ENCODE peak calls at places on chromosomes 5 and 9, in five cellular contexts. N is lower lobe of right lung, V is heart left ventricle, P is adrenal gland, A is endothelial cell of umbilical vein. S is an unnamed sample.

GRCh38 chr9:100099722-100100042 is 639 bp downstream of the INVS start:
- DNase-seq in A (no peak), N (peak), V (peak), P (peak), S (no peak)

GRCh38 chr5:151947924-151948323 is 23.3 kb upstream of the GLRA1 start:
- DNase-seq in N (no peak), P (no peak), A (no peak), V (no peak), S (peak)

GRCh38 chr5:141952030-141952429 is 6.0 kb downstream of the PCDH12 start:
- DNase-seq in V (no peak), P (no peak), A (no peak), N (no peak), S (no peak)

GRCh38 chr9:111740739-111741138 is 54.0 kb downstream of the SHOC1 start:
- DNase-seq in A (no peak), V (no peak), P (no peak), N (no peak), S (no peak)

GRCh38 chr5:127830157-127830556 is 127.0 kb downstream of the CCDC192 start:
- DNase-seq in A (no peak), P (no peak), N (no peak), V (no peak), S (peak)

GRCh38 chr9:81321551-81321950 is 367.8 kb downstream of the TLE1 start:
- DNase-seq in A (no peak), P (no peak), N (no peak), V (no peak), S (no peak)

GRCh38 chr5:35087971-35088370 is 40.2 kb upstream of the AGXT2 start:
- DNase-seq in A (no peak), P (peak), V (no peak), N (no peak), S (peak)

GRCh38 chr5:148750614-148751013 is 75.8 kb upstream of the ADRB2 start:
- DNase-seq in V (no peak), P (no peak), N (peak), A (no peak), S (no peak)

GRCh38 chr5:36390640-36391039 is 88.9 kb upstream of the RANBP3L start:
- DNase-seq in V (no peak), N (no peak), A (no peak), P (no peak), S (no peak)

GRCh38 chr9:91951944-91952520 is 2.0 kb upstream of the ROR2 start:
- DNase-seq in V (no peak), P (peak), A (no peak), N (no peak), S (no peak)

GRCh38 chr5:145938699-145939531 is 2.5 kb downstream of the SH3RF2 start:
- DNase-seq in V (no peak), N (no peak), P (no peak), A (no peak), S (no peak)

GRCh38 chr5:40614923-40615585 is 64.7 kb upstream of the PTGER4 start:
- DNase-seq in V (no peak), N (no peak), P (no peak), A (no peak), S (no peak)

GRCh38 chr5:83197326-83197725 is 120.0 kb downstream of the XRCC4 start:
- DNase-seq in P (no peak), N (no peak), A (no peak), V (no peak), S (no peak)

GRCh38 chr9:116377179-116377790 is 223.7 kb downstream of the PAPPA start:
- DNase-seq in A (peak), V (no peak), P (no peak), N (no peak), S (peak)

DNA sequence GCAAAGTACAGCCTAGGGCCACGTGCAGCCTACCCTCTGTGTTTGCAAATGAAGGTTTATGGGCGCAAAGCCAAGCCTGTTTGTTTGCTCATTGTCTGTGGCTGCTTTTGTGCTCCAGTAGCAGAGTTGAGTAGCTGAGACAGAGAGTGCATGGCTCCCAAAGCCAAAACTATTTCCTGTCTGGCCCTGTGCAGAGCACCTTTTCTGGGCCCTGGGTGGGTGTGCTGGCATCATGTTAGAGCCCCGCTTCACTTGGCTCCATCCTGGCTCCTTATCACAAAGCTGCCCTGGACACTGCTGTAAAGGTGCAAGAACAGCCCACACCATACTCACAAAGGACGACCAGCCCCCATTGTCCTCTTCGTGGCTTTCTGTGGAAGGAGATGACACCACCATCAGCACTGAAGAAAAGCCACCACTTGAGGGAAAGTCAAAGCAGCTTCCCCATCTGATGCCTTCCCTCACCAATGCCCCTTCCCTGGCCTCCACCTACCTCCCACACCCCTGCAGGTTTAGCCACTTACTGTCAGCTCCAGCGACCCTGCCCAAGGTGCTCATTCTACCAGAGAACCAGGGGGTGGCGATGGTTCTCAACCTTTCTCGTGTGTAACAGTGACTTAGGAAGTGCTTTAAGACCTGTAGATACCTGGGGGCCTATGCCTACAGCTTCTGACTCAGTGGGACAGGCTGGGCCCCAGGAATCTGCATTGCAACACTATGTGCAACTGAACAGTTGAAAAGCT is 23.4 kb downstream of the LCP2 start:
- DNase-seq in A (peak), N (no peak), V (peak), P (no peak), S (no peak)
- TF ChIP-seq CTCF in A (no peak), N (peak), V (no peak), P (no peak), S (peak)

DNA sequence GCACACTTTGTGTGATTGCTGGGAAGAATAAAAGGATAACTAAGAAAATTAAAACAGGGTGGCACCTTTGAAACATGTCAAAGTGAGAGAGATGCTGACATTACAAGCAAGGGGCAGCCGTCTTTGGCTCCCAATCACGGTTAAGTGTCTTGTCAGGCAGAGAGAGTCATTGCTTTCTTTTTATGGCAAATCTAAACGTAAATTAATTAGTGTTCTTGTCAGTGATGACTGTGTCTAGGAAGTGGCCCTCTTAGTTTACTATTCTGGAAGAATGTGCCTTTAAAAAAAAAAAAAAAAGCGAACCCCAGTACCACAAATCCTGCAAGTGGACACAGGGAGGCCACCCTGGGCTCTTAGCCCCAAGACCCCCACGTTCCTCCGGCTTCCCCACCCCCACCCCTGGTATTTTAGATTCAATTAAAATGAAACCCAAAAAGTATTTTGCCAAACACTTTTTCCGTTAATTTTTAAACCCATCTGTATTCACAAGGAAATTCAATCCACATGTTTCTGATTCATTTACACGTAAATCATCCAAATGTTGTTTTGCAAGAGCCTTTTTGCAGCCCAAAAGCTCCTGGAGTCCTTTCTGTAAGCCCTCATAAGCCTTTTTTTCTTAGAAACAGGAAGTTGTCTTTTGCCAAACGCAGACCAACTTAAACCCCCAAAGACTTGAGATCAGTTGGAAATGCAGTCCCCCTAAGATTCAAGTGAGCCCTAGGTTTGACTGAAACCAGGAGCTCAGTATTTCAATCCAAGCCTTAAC is 399.3 kb downstream of the EBF1 start:
- DNase-seq in P (no peak), V (no peak), N (no peak), A (no peak), S (no peak)
- H3K27ac ChIP-seq in P (no peak), V (peak), N (no peak), A (no peak), S (no peak)

GRCh38 chr5:124888050-124888506 is 141.6 kb upstream of the ZNF608 start:
- DNase-seq in A (no peak), N (no peak), P (no peak), V (no peak), S (peak)
- TF ChIP-seq CTCF in A (no peak), N (no peak), P (no peak), V (no peak), S (peak)

GRCh38 chr9:34254141-34254913 is 74.7 kb downstream of the KIF24 start:
- DNase-seq in V (peak), N (no peak), P (peak), A (no peak), S (peak)

GRCh38 chr9:34254966-34255825 is 73.9 kb downstream of the KIF24 start:
- DNase-seq in A (no peak), N (no peak), P (peak), V (peak), S (no peak)

GRCh38 chr9:34256987-34257585 is 72.0 kb downstream of the KIF24 start:
- DNase-seq in P (no peak), A (no peak), N (no peak), V (peak), S (no peak)

GRCh38 chr9:34253460-34253837 is 74.6 kb downstream of the UBAP1 start:
- DNase-seq in N (no peak), V (peak), P (peak), A (no peak), S (peak)

GRCh38 chr9:34256104-34256503 is 73.0 kb downstream of the KIF24 start:
- DNase-seq in N (no peak), P (no peak), A (no peak), V (peak), S (no peak)
- H3K27ac ChIP-seq in N (no peak), P (no peak), A (no peak), V (peak), S (no peak)

DNA sequence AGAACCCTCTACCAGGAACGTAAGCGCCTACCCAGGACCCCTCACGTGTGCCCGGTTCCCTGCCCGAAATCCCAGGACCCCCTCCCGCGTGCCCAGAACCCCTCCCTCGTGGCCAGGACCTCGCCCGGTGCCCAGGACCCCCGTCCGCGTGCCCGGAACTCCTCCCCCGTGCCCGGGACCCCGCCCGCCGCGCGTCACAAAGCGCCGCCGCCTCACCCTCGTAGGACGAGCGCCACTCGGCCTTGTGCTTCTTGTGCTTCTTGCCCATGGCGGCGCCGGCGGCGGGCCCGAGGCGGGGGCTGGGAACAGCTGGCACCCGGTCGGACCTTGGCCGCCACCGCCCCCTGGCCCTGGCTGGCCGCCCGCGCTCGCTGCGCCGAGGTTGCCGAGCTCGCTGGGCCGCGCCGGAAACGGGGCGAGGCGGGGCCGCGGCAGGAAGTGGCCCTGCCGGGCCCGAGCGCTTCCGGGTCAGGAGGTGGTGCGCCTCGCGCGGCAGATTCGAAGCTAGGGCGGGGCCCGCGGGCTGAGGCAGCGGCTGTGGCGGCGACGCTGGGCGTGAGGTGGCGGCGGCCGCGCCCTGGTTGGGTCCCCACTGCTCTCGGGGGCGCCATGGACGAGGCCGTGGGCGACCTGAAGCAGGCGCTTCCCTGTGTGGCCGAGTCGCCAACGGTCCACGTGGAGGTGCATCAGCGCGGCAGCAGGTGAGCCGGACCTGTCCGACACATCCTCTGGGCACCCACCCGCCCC is at the start of the genes BRD9 and TRIP13:
- DNase-seq in N (peak), V (peak), A (peak), P (peak), S (peak)
- TF ChIP-seq CTCF in N (peak), V (peak), A (no peak), P (no peak), S (no peak)

GRCh38 chr5:22465177-22465576 is 388.0 kb downstream of the CDH12 start:
- DNase-seq in P (no peak), N (no peak), A (no peak), V (no peak), S (no peak)
- H3K27ac ChIP-seq in P (no peak), N (no peak), A (no peak), V (no peak), S (no peak)

DNA sequence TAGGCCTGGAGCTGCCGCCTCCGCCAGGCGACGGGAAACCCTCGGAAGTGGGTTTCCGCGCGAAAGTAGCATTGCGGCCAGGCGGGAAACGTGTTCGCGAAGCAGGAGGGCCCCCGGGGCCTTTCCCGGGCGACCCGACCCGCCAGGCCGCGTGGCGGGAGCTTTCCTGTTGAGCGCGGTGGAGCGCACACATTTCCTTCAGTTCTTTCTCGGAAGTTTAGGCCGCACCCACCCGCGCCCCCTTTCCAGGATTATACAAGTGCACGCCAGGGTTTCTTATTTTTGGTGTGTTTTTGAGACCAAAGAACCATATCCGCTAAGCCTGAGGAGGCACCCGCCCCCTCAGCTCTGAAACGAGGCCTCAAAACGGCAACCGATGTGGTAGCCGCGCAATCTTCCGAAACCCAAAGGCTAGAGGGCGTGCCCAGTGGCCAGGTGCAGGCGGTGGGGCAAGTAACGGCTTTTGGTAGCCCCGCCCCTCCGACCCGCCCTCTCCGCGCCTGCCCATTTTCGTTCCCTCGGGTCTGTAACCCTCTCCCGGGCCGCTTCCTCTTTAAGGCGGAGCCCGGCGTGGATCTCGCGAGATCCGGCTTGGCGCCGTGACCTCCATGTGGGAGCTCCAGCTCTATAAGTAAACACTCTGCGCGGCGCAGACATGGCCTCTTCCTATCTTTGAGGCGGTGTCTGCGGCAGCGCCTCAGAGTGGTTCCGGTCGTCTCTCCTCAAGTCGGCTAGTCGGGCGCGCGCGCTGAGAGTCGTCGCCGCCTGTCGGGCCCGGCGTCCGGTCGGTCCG is at the start of gene UHRF2:
- DNase-seq in A (peak), P (peak), N (peak), V (peak), S (peak)
- TF ChIP-seq CTCF in A (no peak), P (no peak), N (peak), V (peak), S (no peak)

DNA sequence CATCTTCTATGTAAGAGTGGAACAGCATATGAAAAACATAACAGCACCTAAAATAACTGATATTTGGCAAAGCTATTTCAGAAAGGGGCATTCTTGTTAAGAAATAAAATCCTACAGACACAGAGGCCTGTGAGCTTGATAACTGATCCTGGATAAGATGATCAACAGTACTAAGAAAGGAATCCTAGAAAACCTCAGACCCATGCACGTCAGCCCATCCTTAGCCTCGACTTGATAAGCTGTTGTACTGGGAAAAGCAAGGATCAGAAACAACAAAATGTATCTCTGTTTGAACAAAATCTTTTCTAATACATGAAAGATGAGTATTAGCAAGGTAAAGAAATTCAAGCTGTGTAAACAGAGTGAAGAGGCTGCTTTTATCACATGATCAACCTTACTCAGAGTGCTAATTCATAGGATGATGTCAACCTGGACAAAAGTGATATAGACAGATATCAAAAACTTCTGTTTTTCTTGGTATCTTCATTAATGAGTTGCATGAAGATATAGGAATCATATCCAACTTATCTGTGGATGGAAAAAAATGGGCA is 15.2 kb downstream of the LIFR start:
- DNase-seq in N (no peak), A (no peak), P (no peak), V (no peak), S (peak)
- H3K27ac ChIP-seq in N (no peak), A (no peak), P (no peak), V (peak), S (no peak)

GRCh38 chr9:14888857-14889256 is 21.4 kb downstream of the FREM1 start:
- DNase-seq in A (no peak), N (no peak), P (no peak), V (no peak), S (no peak)
- TF ChIP-seq CTCF in A (no peak), N (no peak), P (no peak), V (no peak), S (no peak)